ENCODE peak calls at places on chromosome 2, in five cellular contexts. One of them, this sample, is unnamed.

GRCh38 chr2:215540646-215541045 is 104.8 kb upstream of the FN1 start:
- DNase-seq in ovary: no peak
- DNase-seq in CD4-positive, alpha-beta T cell: no peak
- DNase-seq in dorsolateral prefrontal cortex: no peak
- DNase-seq in iris pigment epithelial cell: peak; percentile 94
- DNase-seq in this sample: no peak

GRCh38 chr2:236523249-236523648 is 46.4 kb upstream of the ACKR3 start:
- DNase-seq in ovary: no peak
- DNase-seq in CD4-positive, alpha-beta T cell: no peak
- DNase-seq in dorsolateral prefrontal cortex: no peak
- DNase-seq in iris pigment epithelial cell: no peak
- DNase-seq in this sample: no peak

GRCh38 chr2:227450921-227451654 is 20.9 kb upstream of the AGFG1 start:
- DNase-seq in ovary: no peak
- DNase-seq in CD4-positive, alpha-beta T cell: no peak
- DNase-seq in dorsolateral prefrontal cortex: no peak
- DNase-seq in iris pigment epithelial cell: no peak
- DNase-seq in this sample: no peak

GRCh38 chr2:167318581-167318980 is 430.3 kb downstream of the XIRP2 start:
- DNase-seq in ovary: no peak
- DNase-seq in CD4-positive, alpha-beta T cell: no peak
- DNase-seq in dorsolateral prefrontal cortex: no peak
- DNase-seq in iris pigment epithelial cell: no peak
- DNase-seq in this sample: no peak

GRCh38 chr2:135163306-135163705 is 111.2 kb downstream of the RAB3GAP1 start:
- DNase-seq in ovary: no peak
- DNase-seq in CD4-positive, alpha-beta T cell: no peak
- DNase-seq in dorsolateral prefrontal cortex: no peak
- DNase-seq in iris pigment epithelial cell: no peak
- DNase-seq in this sample: no peak

GRCh38 chr2:134235771-134236170 is 18.1 kb upstream of the MGAT5 start:
- DNase-seq in ovary: no peak
- DNase-seq in CD4-positive, alpha-beta T cell: no peak
- DNase-seq in dorsolateral prefrontal cortex: no peak
- DNase-seq in iris pigment epithelial cell: peak; percentile 67
- DNase-seq in this sample: no peak

GRCh38 chr2:236553522-236553921 is 16.1 kb upstream of the ACKR3 start:
- DNase-seq in ovary: no peak
- DNase-seq in CD4-positive, alpha-beta T cell: no peak
- DNase-seq in dorsolateral prefrontal cortex: no peak
- DNase-seq in iris pigment epithelial cell: no peak
- DNase-seq in this sample: no peak

GRCh38 chr2:46803911-46804670 is 111.5 kb downstream of the MCFD2 start:
- DNase-seq in ovary: no peak
- DNase-seq in CD4-positive, alpha-beta T cell: no peak
- DNase-seq in dorsolateral prefrontal cortex: no peak
- DNase-seq in iris pigment epithelial cell: peak; percentile 83
- DNase-seq in this sample: no peak

This sample was measured in C1 segment of cervical spinal cord.